ENCODE peak calls at places on chromosomes 1 and 21, in four cellular contexts. F, L, A and G are unnamed samples.

GRCh38 chr1:55131801-55132200 is 83.4 kb downstream of the USP24 start:
- DNase-seq in F (no peak), L (no peak), A (no peak), G (peak)

GRCh38 chr1:155983191-155984023 is 5.1 kb upstream of the ARHGEF2 start:
- DNase-seq in F (no peak), L (peak), A (no peak), G (peak)

GRCh38 chr1:244163131-244163530 is 112.0 kb downstream of the ZBTB18 start:
- DNase-seq in F (no peak), L (no peak), A (no peak), G (peak)

GRCh38 chr1:172955161-172955821 is 95.5 kb downstream of the TNFSF18 start:
- DNase-seq in F (no peak), L (no peak), A (no peak), G (peak)

GRCh38 chr21:35609263-35609662 is 451.1 kb downstream of the SETD4 start:
- DNase-seq in F (no peak), L (no peak), A (no peak), G (no peak)

GRCh38 chr1:205950826-205951549 is 7.7 kb upstream of the SLC26A9 start:
- DNase-seq in F (no peak), L (no peak), A (no peak), G (peak)

GRCh38 chr1:32474954-32475353 is 10.1 kb downstream of the ZBTB8B start:
- DNase-seq in F (no peak), L (no peak), A (no peak), G (no peak)

GRCh38 chr1:230230948-230231738 is 164.1 kb downstream of the GALNT2 start:
- DNase-seq in F (no peak), L (peak), A (no peak), G (no peak)

GRCh38 chr1:198701250-198701649 is 62.4 kb downstream of the PTPRC start:
- DNase-seq in F (no peak), L (no peak), A (no peak), G (no peak)

GRCh38 chr1:26177182-26177684 is at the start of gene CNKSR1:
- DNase-seq in F (no peak), L (peak), A (no peak), G (no peak)

GRCh38 chr1:63463248-63463647 is 59.8 kb downstream of the ITGB3BP start:
- DNase-seq in F (no peak), L (no peak), A (no peak), G (peak)

GRCh38 chr21:45992311-45993209 is 11.0 kb downstream of the COL6A1 start:
- DNase-seq in F (peak), L (peak), A (peak), G (peak)

GRCh38 chr1:215482079-215482478 is 85.0 kb upstream of the KCTD3 start:
- DNase-seq in F (no peak), L (no peak), A (no peak), G (no peak)

GRCh38 chr1:248739580-248740205 is 15.9 kb downstream of the LYPD8 start:
- DNase-seq in F (no peak), L (no peak), A (no peak), G (no peak)

GRCh38 chr1:1116701-1117468 is 996 bp upstream of the C1orf159 start:
- DNase-seq in F (peak), L (no peak), A (peak), G (no peak)
- H3K4me3 ChIP-seq in F (no peak), L (peak), A (peak), G (peak)

GRCh38 chr1:98659879-98660278 is 1.6 kb upstream of the SNX7 start:
- DNase-seq in F (no peak), L (no peak), A (no peak), G (no peak)

GRCh38 chr1:98662354-98662665 is 789 bp downstream of the SNX7 start:
- DNase-seq in F (no peak), L (no peak), A (no peak), G (no peak)

GRCh38 chr1:98661544-98662353 is at the start of gene SNX7:
- DNase-seq in F (no peak), L (peak), A (peak), G (peak)

DNA sequence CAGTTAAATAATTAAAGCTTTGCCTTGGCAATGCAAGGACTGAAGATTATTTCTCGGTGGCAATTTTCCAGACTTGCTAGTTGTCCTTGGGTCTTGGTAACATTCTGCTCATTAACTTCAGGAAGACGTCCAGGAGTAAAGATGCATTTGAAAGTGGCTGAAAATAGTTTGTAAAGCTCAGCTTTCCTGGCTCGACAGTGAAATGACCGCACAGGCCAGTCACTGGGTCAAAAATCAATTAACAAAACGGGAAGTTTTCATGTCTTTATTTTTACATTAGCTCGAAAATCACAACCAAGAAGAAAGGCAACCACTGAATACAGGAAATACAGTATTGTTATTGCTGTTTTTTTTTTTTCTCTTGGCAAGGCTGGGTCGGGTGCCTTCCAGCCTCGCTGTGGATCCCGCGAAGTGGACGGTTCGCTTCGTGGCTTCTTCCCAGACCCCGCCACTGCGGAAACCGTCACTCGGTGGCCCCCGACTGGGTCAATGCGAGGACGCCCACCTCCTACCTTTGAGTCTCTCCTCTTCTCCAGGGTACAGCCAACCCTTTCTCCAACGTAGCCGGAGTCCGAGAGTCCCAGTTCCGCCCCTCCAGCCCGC is 479 bp upstream of the SNX7 start:
- DNase-seq in F (no peak), L (no peak), A (no peak), G (peak)
- H3K4me3 ChIP-seq in F (no peak), L (peak), A (peak), G (peak)

DNA sequence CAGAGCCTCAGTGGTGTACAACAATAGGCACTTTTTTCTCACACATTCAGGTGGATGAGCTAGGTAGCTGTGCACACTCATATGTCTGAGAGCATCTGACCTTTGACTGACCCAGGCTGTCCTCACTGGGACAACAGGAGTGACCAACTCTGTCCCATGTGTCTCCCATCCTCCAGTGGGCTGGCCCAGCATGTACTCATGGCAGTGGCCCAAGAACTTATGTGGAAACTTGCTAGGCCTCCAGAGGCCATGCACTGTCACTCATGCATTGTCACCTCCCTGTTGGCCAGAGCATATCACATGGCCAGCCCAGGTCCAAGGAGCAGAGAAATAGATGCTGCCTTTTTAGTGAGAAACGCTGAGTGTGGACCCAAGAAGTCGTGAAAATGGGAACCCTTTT is 158.8 kb downstream of the IGSF21 start:
- DNase-seq in F (no peak), L (no peak), A (no peak), G (no peak)
- H3K4me3 ChIP-seq in F (no peak), L (no peak), A (no peak), G (no peak)

GRCh38 chr1:218374972-218375371 is 29.8 kb downstream of the TGFB2 start:
- DNase-seq in F (no peak), L (no peak), A (no peak), G (no peak)
- H3K4me3 ChIP-seq in F (no peak), L (no peak), A (no peak), G (no peak)